ENCODE peak calls at places on chromosomes 5 and 9, in four cellular contexts. C is hepatocyte, U is neural progenitor cell, B is HCT116. O is an unnamed sample. For H3K4me1, the result is how much of the 10 kb centered on the place peaks cover.

GRCh38 chr9:93576296-93577044 is at the start of gene PHF2:
- DNase-seq in U (peak), B (no peak), C (peak), O (peak)

GRCh38 chr5:144187699-144188294 is 17.1 kb downstream of the KCTD16 start:
- DNase-seq in U (no peak), C (peak), B (no peak), O (peak)

GRCh38 chr9:90546200-90546599 is 96.4 kb downstream of the DIRAS2 start:
- DNase-seq in C (peak), B (no peak), U (peak), O (no peak)

GRCh38 chr9:33304367-33304766 is 14.1 kb downstream of the NFX1 start:
- DNase-seq in C (no peak), B (no peak), U (no peak), O (no peak)

GRCh38 chr5:127961764-127962148 is 121.8 kb upstream of the SLC12A2 start:
- DNase-seq in U (no peak), B (no peak), C (no peak), O (no peak)

GRCh38 chr9:127972316-127972871 is 8.4 kb downstream of the EEIG1 start:
- DNase-seq in U (no peak), B (no peak), C (peak), O (no peak)

GRCh38 chr5:157108961-157109360 is at the start of gene HAVCR2:
- DNase-seq in U (no peak), B (no peak), C (no peak), O (peak)

GRCh38 chr5:76714771-76715483 is 999 bp upstream of the F2R start:
- DNase-seq in C (peak), U (peak), B (no peak), O (no peak)

GRCh38 chr5:143527808-143528207 is 124.3 kb upstream of the NR3C1 start:
- DNase-seq in B (no peak), U (no peak), C (no peak), O (no peak)

GRCh38 chr9:137310190-137311052 is 8.3 kb upstream of the NRARP start:
- DNase-seq in C (peak), U (peak), B (no peak), O (no peak)

GRCh38 chr5:71573611-71574010 is 13.5 kb upstream of the MCCC2 start:
- DNase-seq in C (no peak), U (peak), B (no peak), O (no peak)

GRCh38 chr5:141039061-141039460 is 12.1 kb upstream of the PCDHB1 start:
- DNase-seq in B (no peak), C (no peak), U (no peak), O (no peak)
- TF ChIP-seq EZH2phosphoT487 in B (no peak), C (no peak), U (no peak), O (no peak)

GRCh38 chr9:18482371-18482770 is 8.4 kb downstream of the ADAMTSL1 start:
- DNase-seq in U (no peak), C (no peak), B (no peak), O (no peak)
- H3K27ac ChIP-seq in U (no peak), C (no peak), B (no peak), O (no peak)

GRCh38 chr5:173883347-173883924 is 4.7 kb upstream of the CPEB4 start:
- DNase-seq in U (no peak), C (no peak), B (no peak), O (no peak)

GRCh38 chr5:173881811-173882575 is 6.2 kb upstream of the CPEB4 start:
- DNase-seq in C (no peak), B (no peak), U (no peak), O (no peak)

GRCh38 chr5:173878224-173878967 is 9.8 kb upstream of the CPEB4 start:
- DNase-seq in B (no peak), C (no peak), U (no peak), O (no peak)

GRCh38 chr5:173882632-173883031 is 5.5 kb upstream of the CPEB4 start:
- DNase-seq in U (no peak), B (peak), C (no peak), O (no peak)

DNA sequence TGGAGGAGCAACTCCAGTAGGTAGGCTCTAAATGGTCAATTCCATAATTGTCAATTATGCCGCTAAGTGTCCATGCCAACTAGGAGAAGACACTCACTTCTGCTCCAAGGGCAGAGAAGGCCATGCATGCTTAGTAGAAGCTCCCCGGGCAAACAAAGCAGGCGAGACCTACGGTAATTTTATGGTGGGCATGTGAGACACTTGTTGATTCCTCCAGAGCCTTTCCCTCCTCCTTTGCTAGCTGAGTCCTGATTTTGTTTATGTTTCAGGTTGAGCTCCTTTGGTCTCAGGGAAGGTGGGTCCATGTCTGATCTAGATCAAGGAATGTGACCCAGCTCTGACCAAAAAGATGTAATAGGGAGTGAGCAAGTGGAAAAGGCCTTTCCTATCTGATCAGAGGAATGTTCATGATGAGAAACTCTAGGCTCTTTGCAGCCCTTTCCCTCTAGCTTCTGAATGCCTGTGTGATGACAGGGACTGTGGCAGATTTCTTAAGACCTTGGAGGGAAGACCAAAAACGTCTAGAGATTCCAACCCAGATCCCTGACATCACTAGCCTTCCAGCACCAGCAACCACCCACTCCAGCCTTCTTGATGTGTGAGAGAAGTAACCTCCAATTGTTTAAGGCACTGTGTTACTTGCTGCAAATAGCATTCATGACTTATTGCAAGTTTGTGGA is 7.7 kb upstream of the CPEB4 start:
- DNase-seq in B (no peak), C (no peak), U (no peak), O (no peak)
- H3K4me1 ChIP-seq in B (under half), C (under half), U (under half), O (under half)

GRCh38 chr5:1633605-1634336 is 110.0 kb upstream of the LPCAT1 start:
- DNase-seq in B (peak), U (peak), C (peak), O (peak)

GRCh38 chr5:1636981-1637638 is 113.3 kb upstream of the LPCAT1 start:
- DNase-seq in B (no peak), C (no peak), U (no peak), O (no peak)

GRCh38 chr5:1637639-1638481 is 114.1 kb upstream of the LPCAT1 start:
- DNase-seq in U (no peak), C (no peak), B (no peak), O (no peak)

GRCh38 chr5:1638658-1639400 is 115.1 kb upstream of the LPCAT1 start:
- DNase-seq in C (no peak), B (no peak), U (no peak), O (no peak)

GRCh38 chr5:1634337-1634661 is 110.5 kb upstream of the LPCAT1 start:
- DNase-seq in C (no peak), U (no peak), B (no peak), O (no peak)
- TF ChIP-seq EZH2phosphoT487 in C (no peak), U (no peak), B (no peak), O (no peak)

GRCh38 chr9:133275105-133276000 is at the start of gene ABO:
- DNase-seq in U (peak), C (peak), B (no peak), O (no peak)
- H3K27ac ChIP-seq in U (no peak), C (peak), B (peak), O (no peak)